ENCODE peak calls at places on chromosomes 7 and 10, in four cellular contexts. One of them, this sample, is unnamed.

GRCh38 chr7:159207398-159207797 is 62.7 kb upstream of the VIPR2 start:
- DNase-seq in bronchial epithelial cell: no peak
- DNase-seq in RWPE1: no peak
- DNase-seq in SK-N-SH: no peak
- DNase-seq in this sample: no peak

GRCh38 chr7:46360811-46361210 is 439.7 kb upstream of the IGFBP3 start:
- DNase-seq in bronchial epithelial cell: no peak
- DNase-seq in RWPE1: no peak
- DNase-seq in SK-N-SH: no peak
- DNase-seq in this sample: peak; percentile 34

GRCh38 chr10:12499066-12499465 is 149.7 kb downstream of the CAMK1D start:
- DNase-seq in bronchial epithelial cell: no peak
- DNase-seq in RWPE1: no peak
- DNase-seq in SK-N-SH: no peak
- DNase-seq in this sample: no peak

GRCh38 chr7:138645284-138645683 is 55.9 kb downstream of the SVOPL start:
- DNase-seq in bronchial epithelial cell: no peak
- DNase-seq in RWPE1: no peak
- DNase-seq in SK-N-SH: peak; percentile 34
- DNase-seq in this sample: no peak

GRCh38 chr7:56105508-56105907 is 768 bp downstream of the CHCHD2 start:
- DNase-seq in bronchial epithelial cell: peak; percentile 84
- DNase-seq in RWPE1: peak; percentile 33
- DNase-seq in SK-N-SH: no peak
- DNase-seq in this sample: peak; percentile 55

GRCh38 chr7:8155836-8156235 is 106.1 kb downstream of the ICA1 start:
- DNase-seq in bronchial epithelial cell: no peak
- DNase-seq in RWPE1: no peak
- DNase-seq in SK-N-SH: no peak
- DNase-seq in this sample: no peak

GRCh38 chr10:98917828-98918227 is 317.8 kb downstream of the HPSE2 start:
- DNase-seq in bronchial epithelial cell: no peak
- DNase-seq in RWPE1: no peak
- DNase-seq in SK-N-SH: no peak
- DNase-seq in this sample: no peak

GRCh38 chr10:89454561-89455347 is 40.4 kb downstream of the IFIT5 start:
- DNase-seq in bronchial epithelial cell: no peak
- DNase-seq in RWPE1: no peak
- DNase-seq in SK-N-SH: no peak
- DNase-seq in this sample: no peak

GRCh38 chr10:12097791-12098190 is 29.0 kb downstream of the DHTKD1 start:
- DNase-seq in bronchial epithelial cell: peak; percentile 33
- DNase-seq in RWPE1: no peak
- DNase-seq in SK-N-SH: no peak
- DNase-seq in this sample: no peak

GRCh38 chr7:41045556-41046123 is 657.2 kb downstream of the INHBA start:
- DNase-seq in bronchial epithelial cell: peak; percentile 69
- DNase-seq in RWPE1: peak; percentile 53
- DNase-seq in SK-N-SH: no peak
- DNase-seq in this sample: peak; percentile 86
- TF ChIP-seq CTCF in bronchial epithelial cell: peak; percentile 93
- TF ChIP-seq CTCF in RWPE1: no peak
- TF ChIP-seq CTCF in SK-N-SH: peak; percentile 32
- TF ChIP-seq CTCF in this sample: peak; percentile 88

GRCh38 chr7:64183827-64184372 is 23.1 kb upstream of the ZNF735 start:
- DNase-seq in bronchial epithelial cell: no peak
- DNase-seq in RWPE1: no peak
- DNase-seq in SK-N-SH: peak; percentile 19
- DNase-seq in this sample: no peak

GRCh38 chr7:64183126-64183742 is 23.8 kb upstream of the ZNF735 start:
- DNase-seq in bronchial epithelial cell: no peak
- DNase-seq in RWPE1: no peak
- DNase-seq in SK-N-SH: peak; percentile 82
- DNase-seq in this sample: no peak

GRCh38 chr7:64181586-64181985 is 25.4 kb upstream of the ZNF735 start:
- DNase-seq in bronchial epithelial cell: no peak
- DNase-seq in RWPE1: no peak
- DNase-seq in SK-N-SH: peak; percentile 36
- DNase-seq in this sample: no peak

GRCh38 chr7:64182036-64182790 is 24.8 kb upstream of the ZNF735 start:
- DNase-seq in bronchial epithelial cell: no peak
- DNase-seq in RWPE1: no peak
- DNase-seq in SK-N-SH: peak; percentile 32
- DNase-seq in this sample: no peak

GRCh38 chr7:64180989-64181388 is 26.0 kb upstream of the ZNF735 start:
- DNase-seq in bronchial epithelial cell: peak; percentile 21
- DNase-seq in RWPE1: no peak
- DNase-seq in SK-N-SH: peak; percentile 55
- DNase-seq in this sample: no peak
- TF ChIP-seq CTCF in bronchial epithelial cell: no peak
- TF ChIP-seq CTCF in RWPE1: no peak
- TF ChIP-seq CTCF in SK-N-SH: peak; percentile 74
- TF ChIP-seq CTCF in this sample: no peak

GRCh38 chr7:2808891-2809660 is 35.0 kb downstream of the GNA12 start:
- DNase-seq in bronchial epithelial cell: peak; percentile 56
- DNase-seq in RWPE1: no peak
- DNase-seq in SK-N-SH: no peak
- DNase-seq in this sample: no peak
- TF ChIP-seq CTCF in bronchial epithelial cell: no peak
- TF ChIP-seq CTCF in RWPE1: no peak
- TF ChIP-seq CTCF in SK-N-SH: no peak
- TF ChIP-seq CTCF in this sample: no peak

DNA sequence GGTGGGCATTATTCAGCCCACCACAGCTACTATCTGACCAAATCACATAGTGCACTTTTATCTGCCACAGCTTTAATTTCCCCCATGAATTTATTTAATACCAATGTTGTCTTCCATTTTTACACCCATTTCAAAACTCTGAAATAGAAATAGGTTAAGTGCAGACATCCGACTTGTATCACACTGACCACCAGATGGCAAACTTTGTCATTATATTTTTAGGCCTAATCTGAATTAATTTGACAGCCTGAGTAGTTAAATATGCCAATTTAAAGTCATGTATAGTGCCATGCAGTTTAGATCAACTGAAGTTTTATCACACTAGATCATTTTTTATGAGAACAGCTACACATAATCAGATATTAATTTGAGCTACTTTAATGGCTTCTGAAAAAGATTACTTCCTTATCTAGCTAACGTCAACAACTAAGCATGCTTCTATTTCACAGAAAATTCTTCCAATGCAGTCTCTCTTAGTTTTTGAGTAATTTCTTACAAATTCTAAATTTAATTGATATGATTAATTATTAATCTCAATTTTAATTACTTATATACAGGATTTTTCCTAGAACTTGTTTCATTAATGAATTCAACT is 566.4 kb downstream of the GFRA1 start:
- DNase-seq in bronchial epithelial cell: peak; percentile 26
- DNase-seq in RWPE1: peak; percentile 7
- DNase-seq in SK-N-SH: peak; percentile 2
- DNase-seq in this sample: peak; percentile 2
- TF ChIP-seq CTCF in bronchial epithelial cell: peak; percentile 26
- TF ChIP-seq CTCF in RWPE1: peak; percentile 28
- TF ChIP-seq CTCF in SK-N-SH: peak; percentile 74
- TF ChIP-seq CTCF in this sample: no peak

GRCh38 chr10:44925224-44925623 is 14.1 kb downstream of the TMEM72 start:
- DNase-seq in bronchial epithelial cell: no peak
- DNase-seq in RWPE1: no peak
- DNase-seq in SK-N-SH: peak; percentile 32
- DNase-seq in this sample: peak; percentile 53
- TF ChIP-seq CTCF in bronchial epithelial cell: no peak
- TF ChIP-seq CTCF in RWPE1: no peak
- TF ChIP-seq CTCF in SK-N-SH: peak; percentile 22
- TF ChIP-seq CTCF in this sample: peak; percentile 18

GRCh38 chr7:116715087-116715486 is 43.1 kb downstream of the MET start:
- DNase-seq in bronchial epithelial cell: no peak
- DNase-seq in RWPE1: no peak
- DNase-seq in SK-N-SH: no peak
- DNase-seq in this sample: no peak
- TF ChIP-seq CTCF in bronchial epithelial cell: no peak
- TF ChIP-seq CTCF in RWPE1: no peak
- TF ChIP-seq CTCF in SK-N-SH: peak; percentile 32
- TF ChIP-seq CTCF in this sample: no peak

GRCh38 chr7:823639-824038 is 8.6 kb upstream of the SUN1 start:
- DNase-seq in bronchial epithelial cell: peak; percentile 26
- DNase-seq in RWPE1: no peak
- DNase-seq in SK-N-SH: peak; percentile 68
- DNase-seq in this sample: no peak

GRCh38 chr7:821688-822087 is 10.6 kb upstream of the SUN1 start:
- DNase-seq in bronchial epithelial cell: no peak
- DNase-seq in RWPE1: no peak
- DNase-seq in SK-N-SH: peak; percentile 66
- DNase-seq in this sample: no peak

GRCh38 chr7:824106-824505 is 8.2 kb upstream of the SUN1 start:
- DNase-seq in bronchial epithelial cell: no peak
- DNase-seq in RWPE1: no peak
- DNase-seq in SK-N-SH: peak; percentile 77
- DNase-seq in this sample: no peak

GRCh38 chr7:824664-825063 is 7.6 kb upstream of the SUN1 start:
- DNase-seq in bronchial epithelial cell: no peak
- DNase-seq in RWPE1: no peak
- DNase-seq in SK-N-SH: no peak
- DNase-seq in this sample: no peak

DNA sequence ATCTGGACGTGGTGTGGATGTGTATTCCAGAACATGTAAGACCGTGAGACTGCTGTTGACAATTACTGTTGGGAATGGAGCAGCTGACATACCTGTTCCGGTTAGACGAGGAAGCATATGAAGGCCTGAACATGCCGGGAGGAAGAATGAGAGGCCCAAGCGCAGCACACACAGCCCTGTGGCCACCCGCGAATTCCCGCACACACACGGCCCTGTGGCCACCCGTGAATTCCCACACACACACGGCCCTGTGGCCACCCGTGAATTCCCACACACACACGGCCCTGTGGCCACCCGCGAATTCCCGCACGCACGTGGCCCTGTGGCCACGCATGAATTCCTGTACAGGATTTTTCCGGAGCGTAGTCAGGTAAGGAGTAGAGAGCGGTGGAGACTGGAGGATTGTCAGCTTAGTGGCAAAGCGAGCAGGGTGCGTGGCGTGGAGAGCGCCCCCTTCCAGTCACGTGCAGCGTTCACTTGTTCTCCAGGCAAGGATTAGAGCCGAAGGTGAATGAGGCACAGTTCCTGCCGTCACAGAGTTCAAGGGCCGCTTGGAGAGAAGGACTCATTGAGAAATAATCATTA is 9.5 kb upstream of the SUN1 start:
- DNase-seq in bronchial epithelial cell: no peak
- DNase-seq in RWPE1: no peak
- DNase-seq in SK-N-SH: no peak
- DNase-seq in this sample: no peak
- TF ChIP-seq CTCF in bronchial epithelial cell: no peak
- TF ChIP-seq CTCF in RWPE1: no peak
- TF ChIP-seq CTCF in SK-N-SH: peak; percentile 29
- TF ChIP-seq CTCF in this sample: no peak